ENCODE peak calls at places on chromosomes 7 and 10, in seven cellular contexts. S, P, T, U, J, Q and X are unnamed samples.

GRCh38 chr7:156151082-156151481 is 338.8 kb upstream of the SHH start:
- DNase-seq in S (no peak), P (no peak), T (no peak), U (no peak), J (no peak), Q (no peak), X (no peak)

GRCh38 chr7:133481676-133482075 is 228.8 kb downstream of the EXOC4 start:
- DNase-seq in S (no peak), P (no peak), T (no peak), U (no peak), J (no peak), Q (peak; percentile 68), X (peak; percentile 4)

GRCh38 chr10:110356628-110357245 is 52.0 kb upstream of the SMNDC1 start:
- DNase-seq in S (no peak), P (no peak), T (no peak), U (peak; percentile 51), J (peak; percentile 55), Q (peak; percentile 91), X (no peak)

GRCh38 chr10:61791216-61791615 is 110.3 kb upstream of the ARID5B start:
- DNase-seq in S (no peak), P (no peak), T (no peak), U (no peak), J (no peak), Q (peak; percentile 66), X (no peak)

GRCh38 chr7:137109966-137110930 is 233.3 kb downstream of the PTN start:
- DNase-seq in S (no peak), P (no peak), T (no peak), U (no peak), J (no peak), Q (peak; percentile 62), X (no peak)

GRCh38 chr7:1113548-1113885 is 25.6 kb downstream of the GPER1 start:
- DNase-seq in S (no peak), P (no peak), T (no peak), U (no peak), J (no peak), Q (no peak), X (no peak)

GRCh38 chr10:132021046-132021445 is 39.3 kb upstream of the BNIP3 start:
- DNase-seq in S (no peak), P (no peak), T (no peak), U (no peak), J (no peak), Q (no peak), X (no peak)

GRCh38 chr10:128115356-128115755 is 10.9 kb downstream of the MKI67 start:
- DNase-seq in S (no peak), P (no peak), T (no peak), U (no peak), J (no peak), Q (no peak), X (no peak)

GRCh38 chr10:62050941-62051433 is 149.5 kb downstream of the ARID5B start:
- DNase-seq in S (peak; percentile 86), P (peak; percentile 93), T (no peak), U (peak; percentile 49), J (peak; percentile 44), Q (peak; percentile 93), X (peak; percentile 66)

GRCh38 chr7:111357691-111358090 is 204.6 kb downstream of the IMMP2L start:
- DNase-seq in S (peak; percentile 31), P (no peak), T (no peak), U (no peak), J (no peak), Q (peak; percentile 64), X (peak; percentile 20)

GRCh38 chr7:28298870-28299484 is 113.3 kb upstream of the CREB5 start:
- DNase-seq in S (peak; percentile 20), P (no peak), T (no peak), U (no peak), J (peak; percentile 50), Q (peak; percentile 85), X (peak; percentile 44)

GRCh38 chr7:138753611-138754010 is 44.2 kb upstream of the TMEM213 start:
- DNase-seq in S (no peak), P (no peak), T (no peak), U (no peak), J (no peak), Q (no peak), X (no peak)

GRCh38 chr7:100642534-100642907 is 1.2 kb upstream of the TFR2 start:
- DNase-seq in S (no peak), P (no peak), T (no peak), U (peak; percentile 38), J (no peak), Q (no peak), X (no peak)

GRCh38 chr7:27201231-27202017 is 1.5 kb upstream of the HOXA13 start:
- DNase-seq in S (no peak), P (no peak), T (no peak), U (no peak), J (no peak), Q (no peak), X (no peak)

GRCh38 chr7:79462334-79462733 is 8.9 kb upstream of the MAGI2 start:
- DNase-seq in S (no peak), P (no peak), T (no peak), U (no peak), J (no peak), Q (no peak), X (no peak)

GRCh38 chr7:128122577-128123290 is 91.5 kb upstream of the LRRC4 start:
- DNase-seq in S (peak; percentile 8), P (peak; percentile 55), T (no peak), U (no peak), J (no peak), Q (no peak), X (no peak)

GRCh38 chr7:142025896-142026295 is 30.2 kb downstream of the MGAM start:
- DNase-seq in S (no peak), P (no peak), T (no peak), U (no peak), J (no peak), Q (no peak), X (no peak)

GRCh38 chr7:74252893-74253292 is 1.3 kb downstream of the RFC2 start:
- DNase-seq in S (no peak), P (no peak), T (no peak), U (peak; percentile 49), J (no peak), Q (no peak), X (no peak)

GRCh38 chr7:130387628-130388403 is 7.5 kb downstream of the CPA1 start:
- DNase-seq in S (no peak), P (peak; percentile 64), T (no peak), U (no peak), J (no peak), Q (no peak), X (no peak)

GRCh38 chr7:88789480-88790064 is 6.0 kb downstream of the TEX47 start:
- DNase-seq in S (no peak), P (no peak), T (no peak), U (no peak), J (no peak), Q (peak; percentile 23), X (no peak)

GRCh38 chr7:92749327-92749730 is 87.0 kb downstream of the CDK6 start:
- DNase-seq in S (no peak), P (no peak), T (no peak), U (no peak), J (no peak), Q (peak; percentile 22), X (no peak)

GRCh38 chr10:24814568-24815313 is 91.1 kb upstream of the ARHGAP21 start:
- DNase-seq in S (no peak), P (no peak), T (no peak), U (no peak), J (no peak), Q (peak; percentile 34), X (no peak)

GRCh38 chr7:105664816-105665525 is 83.7 kb upstream of the EFCAB10 start:
- DNase-seq in S (no peak), P (no peak), T (no peak), U (no peak), J (no peak), Q (no peak), X (no peak)

GRCh38 chr7:81333004-81333403 is 414.2 kb upstream of the SEMA3C start:
- DNase-seq in S (no peak), P (no peak), T (no peak), U (no peak), J (no peak), Q (peak; percentile 43), X (no peak)

GRCh38 chr10:60270426-60270825 is 119.2 kb downstream of the ANK3 start:
- DNase-seq in S (no peak), P (no peak), T (no peak), U (no peak), J (no peak), Q (no peak), X (no peak)

GRCh38 chr7:134552105-134552504 is 3.2 kb downstream of the AKR1B15 start:
- DNase-seq in S (no peak), P (no peak), T (no peak), U (peak; percentile 45), J (no peak), Q (peak; percentile 33), X (no peak)

GRCh38 chr10:128739937-128740336 is 613.7 kb upstream of the MKI67 start:
- DNase-seq in S (no peak), P (no peak), T (no peak), U (no peak), J (no peak), Q (no peak), X (no peak)

GRCh38 chr10:126732308-126732707 is 61.8 kb upstream of the C10orf90 start:
- DNase-seq in S (no peak), P (no peak), T (no peak), U (no peak), J (no peak), Q (no peak), X (no peak)

DNA sequence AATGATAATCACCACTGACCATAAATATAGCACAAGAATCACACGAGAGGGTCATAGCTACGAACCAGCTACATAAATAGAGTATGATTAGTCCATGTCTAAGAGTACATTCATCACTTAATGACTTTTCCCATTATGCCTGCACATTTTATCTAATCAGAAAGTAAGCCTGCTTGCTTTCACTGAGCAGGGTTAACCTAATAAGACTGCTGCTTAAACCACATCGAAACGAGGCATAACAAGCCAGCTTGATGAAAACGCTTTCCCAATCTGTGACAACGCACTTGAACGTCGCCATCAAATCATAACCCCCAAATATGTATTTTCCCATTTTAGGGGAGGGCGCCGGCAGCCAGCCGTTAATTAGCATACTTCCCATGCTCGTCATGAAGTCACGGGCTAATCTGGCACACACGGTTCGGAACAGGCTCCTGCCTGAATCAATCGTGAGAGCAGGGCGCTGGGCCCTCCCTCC is 71.5 kb downstream of the EBF3 start:
- DNase-seq in S (no peak), P (no peak), T (no peak), U (no peak), J (no peak), Q (no peak), X (no peak)
- H3K4me3 ChIP-seq in S (no peak overlapping the region), P (no peak overlapping the region), T (no peak overlapping the region), U (no peak overlapping the region), J (no peak overlapping the region), Q (no peak overlapping the region), X (no peak overlapping the region)

GRCh38 chr7:24401628-24402593 is 117.9 kb downstream of the NPY start:
- DNase-seq in S (no peak), P (no peak), T (no peak), U (no peak), J (no peak), Q (peak; percentile 58), X (no peak)
- H3K4me3 ChIP-seq in S (no peak overlapping the region), P (no peak overlapping the region), T (no peak overlapping the region), U (no peak overlapping the region), J (no peak overlapping the region), Q (peak overlapping the region; percentile 31), X (no peak overlapping the region)

GRCh38 chr10:4351723-4352565 is 474.1 kb upstream of the AKR1E2 start:
- DNase-seq in S (no peak), P (no peak), T (no peak), U (no peak), J (no peak), Q (peak; percentile 76), X (no peak)
- H3K4me3 ChIP-seq in S (no peak overlapping the region), P (no peak overlapping the region), T (no peak overlapping the region), U (no peak overlapping the region), J (no peak overlapping the region), Q (no peak overlapping the region), X (no peak overlapping the region)

GRCh38 chr10:80632742-80633141 is 95.0 kb downstream of the SH2D4B start:
- DNase-seq in S (no peak), P (no peak), T (no peak), U (no peak), J (no peak), Q (no peak), X (no peak)
- H3K4me3 ChIP-seq in S (no peak overlapping the region), P (no peak overlapping the region), T (no peak overlapping the region), U (no peak overlapping the region), J (no peak overlapping the region), Q (no peak overlapping the region), X (no peak overlapping the region)